ENCODE peak calls at places on chromosomes 16 and 17, in six cellular contexts. F is heart left ventricle, U is thyroid gland, G is MM.1S, K is AG04449, J is stomach. S is an unnamed sample.

GRCh38 chr16:79536958-79537357 is 63.6 kb downstream of the MAF start:
- DNase-seq in F (no peak), U (no peak), G (no peak), K (no peak), J (no peak), S (no peak)

GRCh38 chr16:1527836-1528811 is 5.3 kb upstream of the TMEM204 start:
- DNase-seq in F (peak), U (peak), G (no peak), K (no peak), J (no peak), S (no peak)

GRCh38 chr17:7177954-7178477 is 1.2 kb downstream of the ASGR1 start:
- DNase-seq in F (no peak), U (peak), G (no peak), K (no peak), J (no peak), S (no peak)

GRCh38 chr16:66979011-66979717 is 9.2 kb upstream of the CES4A start:
- DNase-seq in F (peak), U (peak), G (no peak), K (no peak), J (no peak), S (no peak)

GRCh38 chr17:65278050-65278819 is 141.1 kb downstream of the RGS9 start:
- DNase-seq in F (peak), U (peak), G (no peak), K (no peak), J (peak), S (no peak)

GRCh38 chr17:50027639-50028206 is 28.2 kb upstream of the ITGA3 start:
- DNase-seq in F (peak), U (peak), G (no peak), K (no peak), J (peak), S (peak)

GRCh38 chr17:27384261-27384701 is 72.0 kb upstream of the KSR1 start:
- DNase-seq in F (peak), U (peak), G (no peak), K (peak), J (peak), S (peak)

GRCh38 chr17:13749566-13750235 is 148.0 kb upstream of the HS3ST3A1 start:
- DNase-seq in F (no peak), U (no peak), G (no peak), K (no peak), J (no peak), S (no peak)

GRCh38 chr16:23615805-23616204 is 19.7 kb upstream of the NDUFAB1 start:
- DNase-seq in F (no peak), U (no peak), G (no peak), K (no peak), J (peak), S (no peak)

GRCh38 chr16:5058476-5058875 is 7.3 kb downstream of the C16orf89 start:
- DNase-seq in F (peak), U (no peak), G (no peak), K (no peak), J (no peak), S (no peak)
- TF ChIP-seq CTCF in F (no peak), U (no peak), G (no peak), K (peak), J (no peak), S (peak)

DNA sequence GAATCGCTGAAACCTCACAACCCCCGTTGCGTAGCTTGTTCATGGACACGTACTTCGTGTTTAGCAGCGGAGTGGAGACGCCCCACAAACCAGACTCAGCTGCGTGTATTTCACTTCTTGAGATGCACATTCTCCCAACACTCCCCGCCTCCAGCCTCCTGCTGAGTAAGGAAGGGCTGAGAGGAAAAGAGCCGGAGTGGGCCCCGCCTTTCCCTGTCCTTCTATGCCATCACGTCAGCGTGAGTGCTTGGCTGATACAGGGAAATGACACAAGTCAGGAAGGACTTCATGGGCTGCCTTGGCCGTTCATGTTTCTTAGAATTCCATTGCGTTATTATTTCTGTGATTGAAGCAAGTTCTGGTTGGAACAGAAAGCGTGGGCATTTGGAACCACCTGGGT is 68.6 kb upstream of the CBX4 start:
- DNase-seq in F (no peak), U (peak), G (no peak), K (no peak), J (no peak), S (no peak)
- H3K4me3 ChIP-seq in F (no peak), U (no peak), G (no peak), K (no peak), J (no peak), S (no peak)

GRCh38 chr17:29008591-29008990 is 2.8 kb upstream of the SEZ6 start:
- DNase-seq in F (no peak), U (no peak), G (no peak), K (no peak), J (no peak), S (no peak)

GRCh38 chr17:29005562-29005887 is 308 bp downstream of the SEZ6 start:
- DNase-seq in F (no peak), U (no peak), G (no peak), K (no peak), J (no peak), S (no peak)

GRCh38 chr17:29004081-29004692 is 1.6 kb downstream of the SEZ6 start:
- DNase-seq in F (no peak), U (peak), G (no peak), K (no peak), J (no peak), S (peak)

GRCh38 chr17:29007456-29008455 is 1.9 kb upstream of the SEZ6 start:
- DNase-seq in F (no peak), U (no peak), G (no peak), K (no peak), J (no peak), S (no peak)

DNA sequence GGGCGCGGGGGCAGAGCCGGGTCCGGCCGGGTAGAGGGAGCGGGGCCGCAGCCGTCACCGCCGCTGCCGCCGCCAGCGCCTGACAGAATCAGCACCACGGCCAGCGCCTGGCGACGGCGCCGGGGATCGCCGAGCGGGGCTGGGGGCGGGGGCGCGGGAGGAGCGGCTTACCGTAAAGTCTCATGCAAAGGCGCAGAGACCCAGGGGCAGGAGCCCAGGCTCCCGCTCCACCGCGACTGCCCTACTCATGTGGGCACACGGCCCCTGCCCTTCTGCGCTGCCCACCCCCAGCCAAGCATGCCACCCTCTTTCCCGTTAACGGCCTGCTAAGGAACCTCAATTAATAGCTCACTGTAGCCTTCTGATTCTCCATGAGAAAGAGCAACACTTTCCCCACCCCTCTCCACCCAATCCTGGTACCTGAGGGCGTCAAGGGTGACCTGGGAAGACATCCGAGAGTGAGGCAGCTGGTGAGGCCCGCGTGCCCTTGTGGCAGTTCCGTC is at the start of gene SEZ6:
- DNase-seq in F (peak), U (peak), G (peak), K (no peak), J (peak), S (peak)
- TF ChIP-seq CTCF in F (no peak), U (peak), G (no peak), K (no peak), J (no peak), S (no peak)

DNA sequence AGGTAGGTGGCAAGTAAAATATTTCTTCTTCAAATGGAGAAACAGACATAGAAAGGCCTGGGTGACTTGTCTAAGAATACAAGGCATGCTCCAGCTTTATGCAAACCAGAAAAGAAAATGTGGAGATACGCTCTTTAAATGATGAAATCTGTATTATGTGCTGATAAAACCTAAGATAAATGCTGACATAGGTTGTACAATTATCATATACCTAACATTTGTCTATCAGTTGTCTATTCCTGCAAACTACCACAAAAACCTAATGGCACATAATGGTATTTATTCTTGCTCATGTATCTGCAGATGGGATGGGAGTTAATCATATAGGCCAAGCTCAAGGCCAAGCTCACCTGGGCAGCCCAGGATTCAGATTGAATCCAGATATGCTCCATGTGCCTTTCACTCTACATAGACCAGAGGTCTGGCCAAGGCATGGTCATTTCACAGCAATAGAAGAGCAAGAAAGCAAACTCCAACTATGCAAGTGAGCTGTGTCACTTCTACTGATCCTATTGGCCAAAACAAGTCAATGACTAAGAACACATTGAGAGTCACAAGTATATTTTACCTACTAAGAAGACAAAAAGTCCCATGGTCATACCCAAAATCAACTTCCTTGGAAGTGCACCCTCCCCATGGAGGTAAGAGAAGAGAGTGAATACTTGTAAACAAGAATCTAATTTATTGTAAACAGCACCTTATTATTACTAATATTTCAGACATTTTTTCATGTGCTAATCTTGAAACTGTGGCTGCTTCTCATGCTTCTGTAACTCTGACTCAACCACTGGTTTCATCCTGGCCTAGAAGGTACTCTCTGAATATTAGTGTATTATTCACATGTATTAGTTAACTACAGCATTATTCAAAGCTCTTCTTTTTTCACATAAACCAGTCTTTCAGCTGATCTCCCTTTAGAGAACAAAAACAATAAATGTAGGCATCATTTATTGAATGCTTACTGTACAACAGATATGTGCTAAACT is 270.7 kb upstream of the SOX9 start:
- DNase-seq in F (no peak), U (no peak), G (no peak), K (no peak), J (no peak), S (no peak)
- H3K4me3 ChIP-seq in F (no peak), U (no peak), G (no peak), K (no peak), J (no peak), S (no peak)

GRCh38 chr17:10046259-10046658 is 141.2 kb upstream of the RCVRN start:
- DNase-seq in F (no peak), U (no peak), G (no peak), K (no peak), J (no peak), S (no peak)

GRCh38 chr17:10051112-10051511 is 146.0 kb upstream of the RCVRN start:
- DNase-seq in F (no peak), U (no peak), G (no peak), K (no peak), J (no peak), S (no peak)

GRCh38 chr17:10046786-10047609 is 141.9 kb upstream of the RCVRN start:
- DNase-seq in F (no peak), U (no peak), G (no peak), K (no peak), J (no peak), S (no peak)

GRCh38 chr17:10050597-10051101 is 145.6 kb upstream of the RCVRN start:
- DNase-seq in F (peak), U (peak), G (peak), K (no peak), J (no peak), S (peak)

DNA sequence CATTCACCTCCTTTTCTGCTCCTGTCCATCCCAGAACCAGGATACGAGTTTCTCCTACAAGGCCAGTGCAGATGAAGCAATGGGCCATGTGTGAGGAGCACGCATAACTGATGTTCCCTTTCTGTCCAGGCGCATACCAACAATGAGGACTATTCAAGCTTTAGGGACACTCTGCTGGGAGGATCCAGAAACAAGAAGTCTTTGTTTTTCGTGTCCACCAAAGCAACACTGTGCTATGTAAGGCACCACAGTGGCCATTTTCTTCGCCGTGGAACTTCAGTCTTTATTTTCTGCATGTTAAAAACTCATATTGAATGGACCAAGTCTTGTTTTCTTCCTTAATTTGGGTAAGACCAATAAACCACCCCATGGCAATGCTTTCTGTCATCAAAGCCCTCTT is 143.9 kb upstream of the RCVRN start:
- DNase-seq in F (no peak), U (no peak), G (no peak), K (no peak), J (no peak), S (no peak)
- TF ChIP-seq CTCF in F (no peak), U (no peak), G (no peak), K (no peak), J (no peak), S (no peak)

DNA sequence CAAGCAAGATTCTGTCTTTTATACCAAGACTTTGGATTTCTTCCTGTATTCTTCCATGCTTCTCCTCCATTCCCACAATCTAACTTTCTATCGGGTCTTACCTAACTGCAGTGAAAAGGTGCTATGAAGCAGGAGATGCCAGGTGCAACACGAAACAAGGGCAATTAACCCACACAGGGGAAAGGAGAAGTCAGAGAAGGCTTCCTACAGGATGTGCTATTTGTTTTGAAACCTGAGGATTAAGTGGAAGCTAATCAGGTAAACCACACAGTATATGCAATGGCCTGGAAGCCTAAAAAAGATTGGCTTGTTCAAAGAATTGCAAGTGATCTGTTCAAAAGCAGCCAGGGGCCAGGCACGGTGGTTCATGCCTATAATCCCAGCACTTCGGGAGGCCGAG is 417.1 kb upstream of the C16orf82 start:
- DNase-seq in F (no peak), U (no peak), G (no peak), K (no peak), J (no peak), S (no peak)
- H3K4me3 ChIP-seq in F (no peak), U (no peak), G (no peak), K (no peak), J (no peak), S (no peak)